ENCODE peak calls at places on chromosomes 1 and 21, in seven cellular contexts. L, Z, S, B, V, O and F are unnamed samples.

GRCh38 chr21:38488640-38489282 is 9.5 kb downstream of the ERG start:
- DNase-seq in L (no peak), B (no peak), Z (no peak), O (no peak), S (no peak), V (no peak), F (no peak)

GRCh38 chr1:40130892-40131291 is 30.3 kb upstream of the RLF start:
- DNase-seq in V (no peak), O (peak; percentile 18), B (no peak), S (no peak), Z (no peak), L (no peak), F (no peak)

GRCh38 chr1:39416609-39417008 is 74.8 kb upstream of the BMP8A start:
- DNase-seq in O (no peak), Z (no peak), S (no peak), L (no peak), B (no peak), V (no peak), F (no peak)

GRCh38 chr21:29053656-29054055 is 19.8 kb downstream of the CCT8 start:
- DNase-seq in Z (no peak), L (no peak), O (no peak), V (no peak), B (peak; percentile 9), S (no peak), F (no peak)

GRCh38 chr1:96598416-96599168 is 123.0 kb upstream of the PTBP2 start:
- DNase-seq in O (peak; percentile 2), V (no peak), L (no peak), Z (no peak), S (no peak), B (no peak), F (peak; percentile 15)

GRCh38 chr1:68116643-68117235 is 66.3 kb upstream of the DIRAS3 start:
- DNase-seq in S (peak; percentile 52), V (peak; percentile 43), B (peak; percentile 35), O (no peak), L (peak; percentile 72), Z (peak; percentile 49), F (peak; percentile 53)

GRCh38 chr1:158203693-158204457 is 23.2 kb downstream of the CD1D start:
- DNase-seq in V (peak; percentile 79), Z (no peak), L (peak; percentile 84), S (no peak), O (peak; percentile 33), B (peak; percentile 70), F (peak; percentile 71)

GRCh38 chr1:27597036-27597435 is 6.9 kb downstream of the AHDC1 start:
- DNase-seq in V (no peak), O (no peak), S (no peak), B (no peak), Z (no peak), L (no peak), F (no peak)

DNA sequence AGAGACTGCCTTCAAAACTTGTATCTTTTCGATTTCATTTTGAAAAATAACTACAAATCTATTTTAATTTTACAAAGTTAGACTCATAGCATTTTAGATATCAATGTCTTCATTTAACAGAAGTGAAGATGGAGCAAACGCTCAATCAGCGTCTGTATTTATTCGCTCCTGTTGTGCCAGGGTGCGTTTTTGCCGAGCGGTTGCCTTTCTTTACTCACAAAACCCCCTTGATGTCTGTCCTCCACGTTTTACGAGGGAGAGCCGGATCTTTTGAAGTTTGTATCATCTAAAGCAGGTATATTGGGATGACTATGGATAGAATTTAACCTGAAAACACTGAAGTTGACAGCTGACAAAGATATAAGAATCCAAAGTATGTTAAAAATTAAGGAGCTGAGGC is 44.6 kb downstream of the MRPL39 start:
- DNase-seq in V (no peak), Z (no peak), O (no peak), S (no peak), L (no peak), B (no peak), F (no peak)
- H3K4me3 ChIP-seq in V (peak overlapping the region; percentile 42), Z (no peak overlapping the region), O (peak overlapping the region; percentile 55), S (peak overlapping the region; percentile 53), L (no peak overlapping the region), B (peak overlapping the region; percentile 66), F (peak overlapping the region; percentile 70)

DNA sequence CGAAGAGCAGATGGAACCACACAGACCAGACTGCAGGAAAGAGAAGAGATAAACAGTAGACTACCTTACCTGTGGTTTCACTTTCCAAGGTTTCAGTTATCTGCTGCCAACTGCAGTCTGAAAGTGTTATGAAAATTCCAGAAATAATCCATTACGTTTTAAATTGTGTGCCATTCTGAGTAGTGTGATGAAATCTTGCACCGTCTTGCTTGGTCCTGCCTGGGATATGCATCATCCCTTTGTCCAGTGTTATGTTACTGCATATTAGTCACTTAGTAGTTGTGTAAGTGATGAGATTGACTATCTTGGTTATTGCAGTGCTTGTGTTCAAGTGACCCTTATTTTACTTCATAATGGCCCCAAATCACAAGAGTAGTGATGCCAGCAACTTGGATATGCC is 33.9 kb downstream of the DNAJC6 start:
- DNase-seq in O (peak; percentile 67), S (no peak), B (peak; percentile 31), Z (no peak), L (no peak), V (no peak), F (peak; percentile 66)
- TF ChIP-seq CTCF in O (no peak), S (no peak), B (no peak), Z (no peak), L (no peak), V (no peak), F (no peak)

GRCh38 chr1:77797991-77798390 is 18.5 kb downstream of the MIGA1 start:
- DNase-seq in V (no peak), L (no peak), S (no peak), B (peak; percentile 37), O (no peak), Z (no peak), F (no peak)
- H3K4me3 ChIP-seq in V (no peak overlapping the region), L (no peak overlapping the region), S (no peak overlapping the region), B (no peak overlapping the region), O (no peak overlapping the region), Z (no peak overlapping the region), F (no peak overlapping the region)

GRCh38 chr21:41973861-41974751 is 20.3 kb upstream of the C2CD2 start:
- DNase-seq in Z (no peak), S (peak; percentile 22), L (no peak), O (no peak), B (no peak), V (peak; percentile 4), F (no peak)
- TF ChIP-seq CTCF in Z (no peak), S (no peak), L (peak; percentile 32), O (peak; percentile 3), B (peak; percentile 34), V (no peak), F (peak; percentile 5)

GRCh38 chr1:33306561-33307493 is 14.1 kb downstream of the A3GALT2 start:
- DNase-seq in B (no peak), S (no peak), Z (peak; percentile 49), V (no peak), L (no peak), O (no peak), F (no peak)
- H3K4me3 ChIP-seq in B (peak overlapping the region; percentile 22), S (peak overlapping the region; percentile 33), Z (peak overlapping the region; percentile 38), V (peak overlapping the region; percentile 18), L (no peak overlapping the region), O (no peak overlapping the region), F (no peak overlapping the region)

GRCh38 chr1:223709598-223709997 is 2.7 kb upstream of the CAPN2 start:
- DNase-seq in O (no peak), B (no peak), V (no peak), Z (no peak), S (no peak), L (peak; percentile 46), F (no peak)
- TF ChIP-seq CTCF in O (peak; percentile 53), B (peak; percentile 63), V (no peak), Z (no peak), S (no peak), L (peak; percentile 55), F (peak; percentile 62)

DNA sequence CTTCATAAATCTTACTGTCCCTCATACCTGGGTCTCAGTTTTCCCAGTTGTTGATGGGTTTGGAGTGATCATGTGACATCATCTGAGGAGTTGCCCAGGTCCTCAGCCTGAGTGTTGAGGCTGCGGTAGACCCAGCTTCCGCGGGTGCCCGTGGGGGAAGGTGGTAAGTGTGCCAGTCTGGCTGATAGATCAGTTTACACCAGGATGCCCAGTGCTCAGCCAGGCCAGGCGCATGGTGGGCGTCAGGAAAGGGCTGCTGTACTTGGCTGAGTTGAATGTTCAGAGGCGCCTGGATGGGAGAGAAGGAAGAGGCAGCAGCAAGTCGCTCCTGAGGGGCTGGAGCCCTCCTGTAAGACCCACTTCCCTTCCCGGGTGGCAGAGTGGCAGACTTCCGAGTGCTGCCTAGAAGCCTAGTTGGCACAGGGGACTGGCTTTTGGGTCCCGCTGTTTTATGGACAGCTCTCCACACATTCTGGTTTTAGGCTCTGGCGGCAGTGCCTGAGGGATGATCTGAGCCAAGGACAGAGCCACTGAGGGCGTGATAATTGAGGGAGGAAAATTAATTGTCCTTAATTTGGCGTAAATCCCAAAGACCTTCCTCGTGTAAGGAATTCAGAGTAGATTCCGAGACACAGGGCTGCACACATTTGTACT is 35.8 kb downstream of the PTPRF start:
- DNase-seq in S (no peak), B (no peak), V (no peak), O (no peak), L (no peak), Z (no peak), F (no peak)
- H3K4me3 ChIP-seq in S (peak overlapping the region; percentile 50), B (no peak overlapping the region), V (no peak overlapping the region), O (no peak overlapping the region), L (no peak overlapping the region), Z (no peak overlapping the region), F (no peak overlapping the region)

GRCh38 chr1:109027841-109028240 is 14.1 kb downstream of the WDR47 start:
- DNase-seq in B (no peak), L (no peak), V (no peak), O (no peak), Z (no peak), S (no peak), F (no peak)
- TF ChIP-seq CTCF in B (no peak), L (peak; percentile 50), V (no peak), O (peak; percentile 4), Z (no peak), S (no peak), F (peak; percentile 23)